ENCODE peak calls at places on chromosomes 3 and 15, in five cellular contexts. One of them, this sample, is unnamed.

GRCh38 chr3:14278799-14279705 is 100.4 kb downstream of the LSM3 start:
- DNase-seq in mesendoderm: peak
- DNase-seq in right cardiac atrium: no peak
- DNase-seq in keratinocyte: no peak
- DNase-seq in H1: no peak
- DNase-seq in this sample: no peak

GRCh38 chr3:126558336-126559071 is at the start of gene C3orf22:
- DNase-seq in mesendoderm: no peak
- DNase-seq in right cardiac atrium: no peak
- DNase-seq in keratinocyte: no peak
- DNase-seq in H1: no peak
- DNase-seq in this sample: no peak

GRCh38 chr3:8663177-8664061 is 18.8 kb upstream of the SSUH2 start:
- DNase-seq in mesendoderm: peak
- DNase-seq in right cardiac atrium: peak
- DNase-seq in keratinocyte: no peak
- DNase-seq in H1: peak
- DNase-seq in this sample: peak

GRCh38 chr15:71469393-71469792 is 341.0 kb upstream of the NR2E3 start:
- DNase-seq in mesendoderm: no peak
- DNase-seq in right cardiac atrium: no peak
- DNase-seq in keratinocyte: no peak
- DNase-seq in H1: no peak
- DNase-seq in this sample: no peak

GRCh38 chr3:126049289-126050049 is 34.5 kb downstream of the SLC41A3 start:
- DNase-seq in mesendoderm: no peak
- DNase-seq in right cardiac atrium: no peak
- DNase-seq in keratinocyte: no peak
- DNase-seq in H1: no peak
- DNase-seq in this sample: no peak

GRCh38 chr3:126945171-126945721 is 37.7 kb upstream of the PLXNA1 start:
- DNase-seq in mesendoderm: peak
- DNase-seq in right cardiac atrium: no peak
- DNase-seq in keratinocyte: no peak
- DNase-seq in H1: no peak
- DNase-seq in this sample: no peak

GRCh38 chr15:95635666-95636065 is 694.8 kb upstream of the NR2F2 start:
- DNase-seq in mesendoderm: no peak
- DNase-seq in right cardiac atrium: no peak
- DNase-seq in keratinocyte: no peak
- DNase-seq in H1: no peak
- DNase-seq in this sample: no peak

GRCh38 chr15:75228787-75229186 is 27.1 kb downstream of the C15orf39 start:
- DNase-seq in mesendoderm: no peak
- DNase-seq in right cardiac atrium: no peak
- DNase-seq in keratinocyte: no peak
- DNase-seq in H1: no peak
- DNase-seq in this sample: no peak

GRCh38 chr3:14489641-14490040 is 50.5 kb downstream of the GRIP2 start:
- DNase-seq in mesendoderm: no peak
- DNase-seq in right cardiac atrium: no peak
- DNase-seq in keratinocyte: no peak
- DNase-seq in H1: no peak
- DNase-seq in this sample: no peak

GRCh38 chr3:75332784-75333183 is 331.3 kb upstream of the FRG2C start:
- DNase-seq in mesendoderm: no peak
- DNase-seq in right cardiac atrium: no peak
- DNase-seq in keratinocyte: no peak
- DNase-seq in H1: no peak
- DNase-seq in this sample: no peak

GRCh38 chr3:112647122-112647521 is 6.2 kb upstream of the CCDC80 start:
- DNase-seq in mesendoderm: peak
- DNase-seq in right cardiac atrium: no peak
- DNase-seq in keratinocyte: peak
- DNase-seq in H1: no peak
- DNase-seq in this sample: no peak

GRCh38 chr3:73036694-73037368 is 24.6 kb upstream of the EBLN2 start:
- DNase-seq in mesendoderm: no peak
- DNase-seq in right cardiac atrium: no peak
- DNase-seq in keratinocyte: no peak
- DNase-seq in H1: no peak
- DNase-seq in this sample: no peak

GRCh38 chr3:169085827-169086226 is 577.7 kb downstream of the MECOM start:
- DNase-seq in mesendoderm: peak
- DNase-seq in right cardiac atrium: no peak
- DNase-seq in keratinocyte: peak
- DNase-seq in H1: no peak
- DNase-seq in this sample: peak

GRCh38 chr15:38894260-38894948 is 329.8 kb upstream of the RASGRP1 start:
- DNase-seq in mesendoderm: peak
- DNase-seq in right cardiac atrium: no peak
- DNase-seq in keratinocyte: no peak
- DNase-seq in H1: no peak
- DNase-seq in this sample: no peak

GRCh38 chr3:134877788-134878187 is 82.7 kb downstream of the EPHB1 start:
- DNase-seq in mesendoderm: no peak
- DNase-seq in right cardiac atrium: no peak
- DNase-seq in keratinocyte: no peak
- DNase-seq in H1: no peak
- DNase-seq in this sample: no peak

GRCh38 chr3:50675179-50676030 is 678 bp downstream of the DOCK3 start:
- DNase-seq in mesendoderm: peak
- DNase-seq in right cardiac atrium: peak
- DNase-seq in keratinocyte: no peak
- DNase-seq in H1: no peak
- DNase-seq in this sample: no peak

GRCh38 chr3:9250236-9250635 is 790 bp upstream of the SRGAP3 start:
- DNase-seq in mesendoderm: no peak
- DNase-seq in right cardiac atrium: no peak
- DNase-seq in keratinocyte: no peak
- DNase-seq in H1: no peak
- DNase-seq in this sample: no peak

GRCh38 chr3:99084825-99085224 is 183.3 kb upstream of the DCBLD2 start:
- DNase-seq in mesendoderm: no peak
- DNase-seq in right cardiac atrium: no peak
- DNase-seq in keratinocyte: no peak
- DNase-seq in H1: no peak
- DNase-seq in this sample: peak

GRCh38 chr3:11362600-11362999 is 90.4 kb downstream of the ATG7 start:
- DNase-seq in mesendoderm: no peak
- DNase-seq in right cardiac atrium: no peak
- DNase-seq in keratinocyte: no peak
- DNase-seq in H1: no peak
- DNase-seq in this sample: no peak

GRCh38 chr15:70236306-70237103 is 138.8 kb upstream of the TLE3 start:
- DNase-seq in mesendoderm: no peak
- DNase-seq in right cardiac atrium: no peak
- DNase-seq in keratinocyte: peak
- DNase-seq in H1: no peak
- DNase-seq in this sample: peak

GRCh38 chr3:122843604-122844003 is 48.7 kb downstream of the SLC49A4 start:
- DNase-seq in mesendoderm: no peak
- DNase-seq in right cardiac atrium: no peak
- DNase-seq in keratinocyte: no peak
- DNase-seq in H1: no peak
- DNase-seq in this sample: no peak

GRCh38 chr3:122902326-122902725 is 107.5 kb downstream of the SLC49A4 start:
- DNase-seq in mesendoderm: no peak
- DNase-seq in right cardiac atrium: no peak
- DNase-seq in keratinocyte: no peak
- DNase-seq in H1: no peak
- DNase-seq in this sample: no peak

GRCh38 chr3:33889394-33890039 is 91.1 kb downstream of the PDCD6IP start:
- DNase-seq in mesendoderm: peak
- DNase-seq in right cardiac atrium: no peak
- DNase-seq in keratinocyte: no peak
- DNase-seq in H1: no peak
- DNase-seq in this sample: no peak

GRCh38 chr15:82047493-82048446 is 2.0 kb upstream of the MEX3B start:
- DNase-seq in mesendoderm: peak
- DNase-seq in right cardiac atrium: no peak
- DNase-seq in keratinocyte: no peak
- DNase-seq in H1: no peak
- DNase-seq in this sample: no peak

GRCh38 chr3:159453036-159453435 is 535.6 kb upstream of the IL12A start:
- DNase-seq in mesendoderm: no peak
- DNase-seq in right cardiac atrium: no peak
- DNase-seq in keratinocyte: no peak
- DNase-seq in H1: no peak
- DNase-seq in this sample: no peak

GRCh38 chr3:134105876-134106556 is 76.3 kb upstream of the SLCO2A1 start:
- DNase-seq in mesendoderm: no peak
- DNase-seq in right cardiac atrium: no peak
- DNase-seq in keratinocyte: no peak
- DNase-seq in H1: no peak
- DNase-seq in this sample: no peak

GRCh38 chr15:62739082-62739481 is 303.5 kb upstream of the TPM1 start:
- DNase-seq in mesendoderm: no peak
- DNase-seq in right cardiac atrium: no peak
- DNase-seq in keratinocyte: peak
- DNase-seq in H1: no peak
- DNase-seq in this sample: peak

GRCh38 chr15:66033143-66033542 is 163.9 kb downstream of the RAB11A start:
- DNase-seq in mesendoderm: no peak
- DNase-seq in right cardiac atrium: no peak
- DNase-seq in keratinocyte: no peak
- DNase-seq in H1: no peak
- DNase-seq in this sample: no peak

GRCh38 chr3:18425641-18426403 is 683 bp upstream of the SATB1 start:
- DNase-seq in mesendoderm: peak
- DNase-seq in right cardiac atrium: peak
- DNase-seq in keratinocyte: no peak
- DNase-seq in H1: no peak
- DNase-seq in this sample: no peak

GRCh38 chr15:90047956-90048575 is 46.9 kb downstream of the ZNF710 start:
- DNase-seq in mesendoderm: no peak
- DNase-seq in right cardiac atrium: no peak
- DNase-seq in keratinocyte: no peak
- DNase-seq in H1: no peak
- DNase-seq in this sample: no peak

GRCh38 chr15:90044916-90045371 is 43.8 kb downstream of the ZNF710 start:
- DNase-seq in mesendoderm: no peak
- DNase-seq in right cardiac atrium: no peak
- DNase-seq in keratinocyte: no peak
- DNase-seq in H1: no peak
- DNase-seq in this sample: no peak

GRCh38 chr15:90049030-90049429 is 47.9 kb downstream of the ZNF710 start:
- DNase-seq in mesendoderm: no peak
- DNase-seq in right cardiac atrium: no peak
- DNase-seq in keratinocyte: no peak
- DNase-seq in H1: no peak
- DNase-seq in this sample: no peak

GRCh38 chr15:90046289-90046688 is 45.2 kb downstream of the ZNF710 start:
- DNase-seq in mesendoderm: no peak
- DNase-seq in right cardiac atrium: no peak
- DNase-seq in keratinocyte: no peak
- DNase-seq in H1: no peak
- DNase-seq in this sample: no peak

GRCh38 chr15:90046846-90047481 is 45.8 kb downstream of the ZNF710 start:
- DNase-seq in mesendoderm: no peak
- DNase-seq in right cardiac atrium: no peak
- DNase-seq in keratinocyte: no peak
- DNase-seq in H1: no peak
- DNase-seq in this sample: peak
- H3K27ac ChIP-seq in mesendoderm: no peak
- H3K27ac ChIP-seq in right cardiac atrium: no peak
- H3K27ac ChIP-seq in keratinocyte: peak
- H3K27ac ChIP-seq in H1: no peak
- H3K27ac ChIP-seq in this sample: peak

GRCh38 chr15:57922780-57923179 is 142.7 kb downstream of the ALDH1A2 start:
- DNase-seq in mesendoderm: no peak
- DNase-seq in right cardiac atrium: peak
- DNase-seq in keratinocyte: no peak
- DNase-seq in H1: no peak
- DNase-seq in this sample: no peak
- H3K27ac ChIP-seq in mesendoderm: no peak
- H3K27ac ChIP-seq in right cardiac atrium: no peak
- H3K27ac ChIP-seq in keratinocyte: no peak
- H3K27ac ChIP-seq in H1: no peak
- H3K27ac ChIP-seq in this sample: no peak

DNA sequence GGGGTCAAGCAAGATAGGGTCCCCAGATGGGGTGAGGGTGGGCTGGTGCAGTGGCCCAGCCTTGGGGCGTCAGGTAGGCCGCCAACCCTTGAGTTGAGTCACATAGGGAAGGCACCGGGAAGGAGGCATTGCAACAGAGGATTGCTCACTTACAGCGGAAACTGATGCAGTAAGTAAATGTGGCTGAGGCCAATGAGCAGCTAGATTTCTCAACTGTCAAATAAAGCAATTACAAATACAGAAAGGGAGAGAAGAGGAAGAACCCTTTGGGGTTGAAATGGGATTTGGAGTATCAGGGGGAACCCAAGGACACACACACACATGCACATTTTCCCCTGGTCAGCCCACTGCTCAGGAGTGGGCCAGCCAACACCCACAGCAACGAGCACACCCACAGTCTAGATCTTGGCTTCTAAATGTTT is 44.0 kb downstream of the CHSY1 start:
- DNase-seq in mesendoderm: no peak
- DNase-seq in right cardiac atrium: peak
- DNase-seq in keratinocyte: no peak
- DNase-seq in H1: no peak
- DNase-seq in this sample: peak
- H3K27ac ChIP-seq in mesendoderm: no peak
- H3K27ac ChIP-seq in right cardiac atrium: peak
- H3K27ac ChIP-seq in keratinocyte: peak
- H3K27ac ChIP-seq in H1: no peak
- H3K27ac ChIP-seq in this sample: peak

DNA sequence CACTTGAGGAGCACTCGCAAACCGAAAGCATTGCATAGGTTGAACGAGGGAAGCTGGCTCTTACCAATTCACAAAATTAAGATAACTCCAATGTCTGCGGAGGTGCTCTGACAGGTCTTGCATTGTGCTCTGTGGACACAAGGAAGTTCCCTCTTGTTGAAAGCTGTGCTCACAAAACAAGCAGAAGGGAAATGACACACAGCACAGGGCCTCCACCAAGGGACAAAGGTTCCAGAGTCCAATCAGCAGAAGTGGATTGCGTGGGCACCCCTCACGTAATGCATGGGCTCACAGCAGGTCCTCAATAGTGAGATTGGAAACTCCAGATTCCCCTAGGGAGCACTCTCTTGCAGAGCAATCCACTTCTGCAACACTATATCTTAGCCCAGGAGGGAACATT is 89.9 kb downstream of the ATP10A start:
- DNase-seq in mesendoderm: no peak
- DNase-seq in right cardiac atrium: no peak
- DNase-seq in keratinocyte: no peak
- DNase-seq in H1: no peak
- DNase-seq in this sample: no peak
- H3K27ac ChIP-seq in mesendoderm: no peak
- H3K27ac ChIP-seq in right cardiac atrium: no peak
- H3K27ac ChIP-seq in keratinocyte: no peak
- H3K27ac ChIP-seq in H1: no peak
- H3K27ac ChIP-seq in this sample: no peak

DNA sequence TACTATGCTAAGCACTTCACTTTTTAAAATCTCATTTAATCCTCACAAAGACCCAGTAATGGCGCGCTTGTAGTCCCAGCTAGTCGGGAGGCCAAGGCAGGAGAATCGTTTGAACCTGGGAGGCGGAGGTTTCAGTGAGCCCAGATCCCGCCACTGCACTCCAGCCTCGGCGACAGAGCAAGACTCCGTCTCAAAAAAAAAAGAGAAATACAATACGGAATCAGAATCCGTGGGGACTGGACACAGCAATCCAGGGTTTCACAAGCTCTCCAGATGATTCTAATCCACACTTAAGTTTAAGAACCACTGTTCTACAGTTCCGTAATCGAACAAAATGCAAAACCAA is 426 bp upstream of the SUMF1 start:
- DNase-seq in mesendoderm: no peak
- DNase-seq in right cardiac atrium: no peak
- DNase-seq in keratinocyte: no peak
- DNase-seq in H1: no peak
- DNase-seq in this sample: no peak
- H3K27ac ChIP-seq in mesendoderm: no peak
- H3K27ac ChIP-seq in right cardiac atrium: peak
- H3K27ac ChIP-seq in keratinocyte: peak
- H3K27ac ChIP-seq in H1: peak
- H3K27ac ChIP-seq in this sample: peak